ENCODE peak calls at places on chromosomes 3 and 15, in five cellular contexts. T is GM20000, F is Calu3, U is lower leg skin, P is cardiac muscle cell. N is an unnamed sample.

GRCh38 chr3:122628567-122628966 is 51.1 kb downstream of the PARP15 start:
- DNase-seq in T (no peak), F (no peak), U (no peak), P (no peak), N (no peak)

GRCh38 chr3:94405258-94406035 is 342.6 kb downstream of the NSUN3 start:
- DNase-seq in T (no peak), F (no peak), U (no peak), P (no peak), N (no peak)

GRCh38 chr3:110567032-110567431 is 504.6 kb upstream of the NECTIN3 start:
- DNase-seq in T (no peak), F (no peak), U (no peak), P (no peak), N (no peak)

GRCh38 chr3:177665122-177665808 is 468.0 kb upstream of the TBL1XR1 start:
- DNase-seq in T (no peak), F (no peak), U (no peak), P (no peak), N (no peak)

GRCh38 chr3:142649996-142650693 is 54.0 kb downstream of the PLS1 start:
- DNase-seq in T (no peak), F (no peak), U (no peak), P (no peak), N (no peak)

GRCh38 chr15:34049096-34049495 is 10.1 kb upstream of the AVEN start:
- DNase-seq in T (no peak), F (no peak), U (no peak), P (no peak), N (no peak)

GRCh38 chr3:16338999-16339398 is 74.0 kb downstream of the OXNAD1 start:
- DNase-seq in T (peak; percentile 28), F (no peak), U (peak; percentile 67), P (no peak), N (no peak)

GRCh38 chr15:36609793-36610192 is 30.4 kb downstream of the CDIN1 start:
- DNase-seq in T (no peak), F (no peak), U (no peak), P (no peak), N (no peak)

GRCh38 chr3:52311567-52312119 is 4.5 kb upstream of the DNAH1 start:
- DNase-seq in T (no peak), F (no peak), U (no peak), P (no peak), N (peak; percentile 74)

GRCh38 chr3:64344721-64345207 is 119.5 kb upstream of the PRICKLE2 start:
- DNase-seq in T (no peak), F (no peak), U (no peak), P (peak; percentile 24), N (no peak)

GRCh38 chr3:194532591-194532990 is 45.8 kb upstream of the ATP13A3 start:
- DNase-seq in T (no peak), F (no peak), U (no peak), P (no peak), N (no peak)

GRCh38 chr3:126133606-126134005 is 46.8 kb downstream of the ALDH1L1 start:
- DNase-seq in T (no peak), F (peak; percentile 6), U (no peak), P (no peak), N (no peak)

GRCh38 chr3:139718415-139718814 is 40.6 kb upstream of the NMNAT3 start:
- DNase-seq in T (no peak), F (peak; percentile 57), U (no peak), P (peak; percentile 61), N (peak; percentile 26)

GRCh38 chr3:45917146-45917885 is 25.9 kb upstream of the CXCR6 start:
- DNase-seq in T (no peak), F (no peak), U (no peak), P (no peak), N (no peak)

GRCh38 chr3:52704611-52705437 is 767 bp downstream of the GLT8D1 start:
- DNase-seq in T (peak; percentile 29), F (no peak), U (peak; percentile 25), P (peak; percentile 10), N (no peak)

GRCh38 chr15:37058316-37058985 is 41.9 kb downstream of the MEIS2 start:
- DNase-seq in T (no peak), F (peak; percentile 9), U (no peak), P (peak; percentile 68), N (no peak)

GRCh38 chr3:108235290-108235689 is 13.1 kb upstream of the IFT57 start:
- DNase-seq in T (no peak), F (no peak), U (no peak), P (no peak), N (no peak)

GRCh38 chr3:105790534-105790933 is 78.3 kb downstream of the CBLB start:
- DNase-seq in T (no peak), F (no peak), U (no peak), P (no peak), N (no peak)

GRCh38 chr3:179608931-179609720 is 4.5 kb downstream of the NDUFB5 start:
- DNase-seq in T (peak; percentile 41), F (no peak), U (no peak), P (no peak), N (no peak)

GRCh38 chr3:192841428-192841827 is 76.2 kb downstream of the MB21D2 start:
- DNase-seq in T (no peak), F (no peak), U (no peak), P (no peak), N (no peak)

GRCh38 chr3:177451277-177451880 is 254.1 kb upstream of the TBL1XR1 start:
- DNase-seq in T (no peak), F (no peak), U (no peak), P (no peak), N (no peak)

GRCh38 chr3:30510596-30510995 is 95.8 kb upstream of the TGFBR2 start:
- DNase-seq in T (no peak), F (no peak), U (no peak), P (no peak), N (no peak)

GRCh38 chr3:121330118-121330517 is 215.7 kb downstream of the POLQ start:
- DNase-seq in T (no peak), F (no peak), U (no peak), P (no peak), N (no peak)

GRCh38 chr3:126476976-126477330 is 1.3 kb upstream of the ZXDC start:
- DNase-seq in T (no peak), F (no peak), U (no peak), P (peak; percentile 14), N (no peak)

GRCh38 chr3:45381168-45381852 is 7.1 kb upstream of the LARS2 start:
- DNase-seq in T (no peak), F (no peak), U (no peak), P (peak; percentile 34), N (no peak)

GRCh38 chr3:189340680-189341460 is 169.1 kb downstream of the TPRG1 start:
- DNase-seq in T (no peak), F (peak; percentile 44), U (no peak), P (no peak), N (no peak)

GRCh38 chr3:187983484-187984124 is 170.4 kb upstream of the LPP start:
- DNase-seq in T (no peak), F (no peak), U (no peak), P (peak; percentile 20), N (no peak)

GRCh38 chr3:109944836-109945235 is 607.5 kb upstream of the DPPA4 start:
- DNase-seq in T (no peak), F (no peak), U (no peak), P (no peak), N (no peak)

GRCh38 chr3:182244222-182244971 is 532.7 kb downstream of the SOX2 start:
- DNase-seq in T (no peak), F (no peak), U (no peak), P (no peak), N (peak; percentile 26)

GRCh38 chr3:182245059-182245458 is 533.3 kb downstream of the SOX2 start:
- DNase-seq in T (no peak), F (no peak), U (no peak), P (no peak), N (no peak)

GRCh38 chr3:182246870-182247269 is 535.1 kb downstream of the SOX2 start:
- DNase-seq in T (no peak), F (no peak), U (no peak), P (no peak), N (no peak)

GRCh38 chr3:182252802-182253201 is 540.5 kb upstream of the ATP11B start:
- DNase-seq in T (no peak), F (no peak), U (no peak), P (no peak), N (no peak)

GRCh38 chr3:182248349-182248880 is 536.7 kb downstream of the SOX2 start:
- DNase-seq in T (peak; percentile 21), F (peak; percentile 14), U (no peak), P (no peak), N (no peak)
- TF ChIP-seq CTCF in T (no peak), F (peak; percentile 30), U (no peak), P (no peak), N (peak; percentile 19)

DNA sequence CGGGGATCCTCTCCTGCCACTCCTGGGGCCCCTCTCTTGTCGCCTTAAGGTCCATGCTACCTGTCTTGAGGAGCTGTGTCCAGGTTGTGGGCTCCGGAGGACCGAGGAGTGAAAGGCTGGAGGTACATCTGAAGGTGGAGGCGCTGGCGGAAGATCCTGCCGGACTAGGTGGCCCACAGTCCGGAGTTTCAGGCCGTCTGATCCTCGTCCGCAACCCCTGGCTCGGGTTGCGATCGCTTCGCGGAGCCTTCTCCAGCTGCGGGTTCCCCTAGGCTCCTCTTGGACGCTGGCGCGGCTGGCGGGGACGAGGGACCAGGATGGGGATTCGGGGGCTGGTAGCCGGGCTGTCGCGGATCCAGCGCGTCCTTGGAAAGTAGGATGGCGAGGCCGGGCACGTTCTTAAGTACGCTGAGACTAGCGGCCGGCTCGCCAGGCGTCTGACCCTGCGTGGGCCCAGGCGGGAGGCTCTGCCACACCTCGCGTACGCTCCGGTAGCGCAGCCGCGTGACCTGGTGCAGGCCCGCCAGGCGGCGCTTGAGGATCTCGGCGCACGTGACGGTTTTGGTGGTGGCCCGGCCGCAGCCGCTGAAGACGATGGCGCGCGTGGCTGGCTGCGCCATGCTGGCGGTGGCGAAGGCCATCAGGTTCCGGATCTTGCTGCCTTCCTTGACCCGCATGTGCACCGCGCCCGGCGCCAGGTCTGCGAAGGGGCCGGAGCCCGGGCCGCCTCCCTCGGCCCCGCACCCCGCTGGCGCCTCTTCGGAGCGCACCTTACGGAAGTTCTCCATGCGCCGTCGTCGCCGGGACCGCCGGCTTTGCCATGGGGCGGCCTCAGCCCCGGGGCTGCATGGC is 550 bp downstream of the RPP25 start:
- DNase-seq in T (peak; percentile 73), F (peak; percentile 83), U (peak; percentile 78), P (peak; percentile 77), N (peak; percentile 58)
- TF ChIP-seq CTCF in T (peak; percentile 41), F (peak; percentile 49), U (no peak), P (peak; percentile 48), N (peak; percentile 60)

GRCh38 chr3:145089337-145089736 is 1071.6 kb downstream of the PLOD2 start:
- DNase-seq in T (no peak), F (no peak), U (no peak), P (no peak), N (no peak)

GRCh38 chr3:145088917-145089316 is 1072.1 kb downstream of the PLOD2 start:
- DNase-seq in T (peak; percentile 1), F (no peak), U (no peak), P (no peak), N (no peak)

GRCh38 chr3:145087038-145087437 is 1073.9 kb downstream of the PLOD2 start:
- DNase-seq in T (no peak), F (no peak), U (no peak), P (no peak), N (no peak)
- TF ChIP-seq CTCF in T (no peak), F (no peak), U (no peak), P (no peak), N (no peak)

DNA sequence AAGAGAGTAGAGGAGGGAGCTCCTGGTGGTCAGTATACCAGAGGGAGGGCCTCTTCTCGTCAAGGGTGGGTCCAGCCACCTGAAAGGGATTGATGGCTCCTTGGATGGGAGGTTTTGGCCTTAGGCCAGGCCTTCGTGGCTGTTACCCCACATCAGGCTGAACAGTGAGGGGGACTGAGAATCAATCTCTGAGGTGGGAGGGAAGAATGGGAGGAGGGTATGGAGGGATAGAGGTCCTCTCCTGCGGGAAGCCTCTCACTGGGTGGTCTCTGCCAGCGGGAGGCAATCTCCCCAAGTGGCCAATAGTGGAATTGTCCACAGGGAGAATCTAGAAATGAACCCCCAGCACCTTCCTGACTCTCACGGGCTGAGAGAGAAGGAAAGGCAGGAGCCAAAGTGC is 53.5 kb downstream of the BSN start:
- DNase-seq in T (no peak), F (no peak), U (no peak), P (no peak), N (peak; percentile 20)
- TF ChIP-seq CTCF in T (no peak), F (no peak), U (no peak), P (peak; percentile 37), N (no peak)

N was measured in neural crest cell.